ENCODE peak calls at places on chromosomes 1 and 21, in nine cellular contexts. M, B, E, O, S, A, W, C and J are unnamed samples.

GRCh38 chr1:6168947-6169586 is 11.1 kb downstream of the CHD5 start:
- DNase-seq in A (no peak), S (no peak), B (no peak), W (no peak), C (no peak), O (no peak), M (no peak), E (no peak), J (peak; percentile 30)

GRCh38 chr21:39696620-39697019 is 48.4 kb upstream of the IGSF5 start:
- DNase-seq in S (peak; percentile 83), B (peak; percentile 50), M (no peak), E (no peak), W (no peak), A (no peak), C (no peak), O (no peak), J (no peak)

GRCh38 chr1:209416009-209416408 is 167.5 kb upstream of the CAMK1G start:
- DNase-seq in O (peak; percentile 42), A (no peak), B (no peak), M (no peak), W (peak; percentile 81), S (no peak), E (peak; percentile 85), C (no peak), J (no peak)

GRCh38 chr1:49226758-49227157 is 450.1 kb upstream of the BEND5 start:
- DNase-seq in C (no peak), W (no peak), B (no peak), A (no peak), M (no peak), O (no peak), S (no peak), E (no peak), J (no peak)

GRCh38 chr1:218369688-218370511 is 24.8 kb downstream of the TGFB2 start:
- DNase-seq in E (peak; percentile 86), C (no peak), M (no peak), A (no peak), W (no peak), B (no peak), S (no peak), O (no peak), J (no peak)

GRCh38 chr21:28375708-28376385 is 616.8 kb downstream of the LTN1 start:
- DNase-seq in W (no peak), M (no peak), O (peak; percentile 21), B (no peak), A (peak; percentile 78), E (peak; percentile 77), S (no peak), C (no peak), J (no peak)

GRCh38 chr1:215863796-215864195 is 296.7 kb downstream of the KCTD3 start:
- DNase-seq in O (no peak), B (no peak), E (no peak), W (no peak), M (no peak), A (no peak), S (no peak), C (no peak), J (no peak)

GRCh38 chr1:181482521-181483083 is 715 bp upstream of the CACNA1E start:
- DNase-seq in E (peak; percentile 0), O (no peak), M (no peak), W (no peak), S (no peak), A (no peak), C (peak; percentile 20), B (peak; percentile 11), J (peak; percentile 69)

GRCh38 chr21:42520628-42521253 is 7.1 kb downstream of the SLC37A1 start:
- DNase-seq in O (no peak), S (no peak), A (no peak), C (no peak), W (no peak), E (no peak), M (no peak), B (no peak), J (no peak)

GRCh38 chr21:42232176-42232825 is 13.4 kb downstream of the ABCG1 start:
- DNase-seq in C (no peak), M (peak; percentile 47), W (no peak), O (no peak), A (no peak), B (no peak), E (no peak), S (no peak), J (peak; percentile 26)

GRCh38 chr1:62068978-62069377 is 125.7 kb upstream of the L1TD1 start:
- DNase-seq in S (no peak), O (no peak), W (no peak), A (no peak), M (no peak), E (peak; percentile 17), B (no peak), C (no peak), J (no peak)

GRCh38 chr1:91693542-91693941 is 192.4 kb downstream of the TGFBR3 start:
- DNase-seq in S (peak; percentile 78), E (peak; percentile 61), W (no peak), M (no peak), C (peak; percentile 51), B (no peak), O (no peak), A (no peak), J (no peak)

GRCh38 chr1:38050397-38051141 is 4.0 kb upstream of the POU3F1 start:
- DNase-seq in C (no peak), W (no peak), M (no peak), A (no peak), O (no peak), B (no peak), E (peak; percentile 23), S (no peak), J (no peak)

GRCh38 chr1:213892471-213892870 is 95.3 kb upstream of the PROX1 start:
- DNase-seq in S (no peak), B (no peak), W (no peak), A (no peak), M (no peak), O (no peak), E (no peak), C (no peak), J (no peak)

GRCh38 chr1:118264326-118264725 is 79.3 kb upstream of the SPAG17 start:
- DNase-seq in O (no peak), C (no peak), A (no peak), W (no peak), S (no peak), M (no peak), E (no peak), B (no peak), J (no peak)

GRCh38 chr1:42456010-42456753 is at the start of the genes PPCS and ZMYND12:
- DNase-seq in S (peak; percentile 83), O (peak; percentile 33), A (peak; percentile 88), M (peak; percentile 95), W (peak; percentile 90), B (peak; percentile 90), C (peak; percentile 83), E (peak; percentile 76), J (peak; percentile 95)

GRCh38 chr1:41536296-41536695 is 51.8 kb upstream of the EDN2 start:
- DNase-seq in M (no peak), O (no peak), B (peak; percentile 6), C (no peak), E (no peak), S (no peak), W (no peak), A (no peak), J (peak; percentile 7)

GRCh38 chr1:18676431-18676830 is 45.8 kb downstream of the PAX7 start:
- DNase-seq in C (no peak), A (no peak), S (no peak), O (no peak), B (no peak), W (no peak), M (no peak), E (no peak), J (no peak)
- H3K4me3 ChIP-seq in C (no peak overlapping the region), A (no peak overlapping the region), S (no peak overlapping the region), O (no peak overlapping the region), B (no peak overlapping the region), W (no peak overlapping the region), M (no peak overlapping the region), E (no peak overlapping the region), J (no peak overlapping the region)

GRCh38 chr21:31555741-31556191 is 103.7 kb upstream of the SOD1 start:
- DNase-seq in M (no peak), S (no peak), B (no peak), E (no peak), O (no peak), W (no peak), C (no peak), A (no peak), J (no peak)
- H3K27ac ChIP-seq in M (no peak overlapping the region), S (no peak overlapping the region), B (no peak overlapping the region), E (no peak overlapping the region), O (no peak overlapping the region), W (no peak overlapping the region), C (no peak overlapping the region), A (no peak overlapping the region), J (no peak overlapping the region)

DNA sequence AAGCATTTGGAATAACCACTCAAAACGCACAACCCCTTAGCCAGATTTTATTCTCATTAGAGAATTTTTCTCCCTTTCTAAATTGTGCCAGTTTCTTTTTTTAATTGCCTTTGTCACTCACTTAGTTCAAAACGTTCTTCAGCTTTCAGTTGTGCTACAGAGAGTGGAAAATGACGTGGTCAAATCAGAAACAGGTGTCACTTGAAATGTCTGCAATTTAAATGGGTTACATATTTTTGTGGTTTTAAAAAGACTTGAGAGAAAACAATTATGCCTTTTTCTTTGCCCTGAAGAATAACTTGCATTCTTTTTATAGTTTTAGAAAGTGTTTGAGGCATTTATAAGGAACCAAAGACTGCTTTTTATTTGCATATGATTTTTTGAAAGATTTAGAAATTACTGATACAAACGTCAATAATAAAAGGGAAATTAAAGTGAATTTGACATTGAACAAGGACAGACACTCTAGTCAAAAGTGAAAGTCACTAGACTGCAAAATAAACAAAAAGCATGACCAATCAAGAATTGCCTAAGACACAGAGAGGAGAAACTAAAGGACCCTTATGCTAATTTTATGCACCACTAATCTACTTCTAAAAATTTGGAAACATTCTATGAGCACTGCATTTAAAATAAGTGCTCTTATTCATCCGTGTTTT is 191.0 kb downstream of the TPR start:
- DNase-seq in M (no peak), O (no peak), S (no peak), W (no peak), C (no peak), B (no peak), A (no peak), E (no peak), J (no peak)
- H3K4me3 ChIP-seq in M (no peak overlapping the region), O (no peak overlapping the region), S (no peak overlapping the region), W (no peak overlapping the region), C (no peak overlapping the region), B (no peak overlapping the region), A (no peak overlapping the region), E (no peak overlapping the region), J (peak overlapping the region; percentile 9)

GRCh38 chr1:158002630-158003408 is 9.4 kb downstream of the KIRREL1 start:
- DNase-seq in W (no peak), E (peak; percentile 61), O (no peak), B (no peak), S (no peak), M (no peak), A (no peak), C (no peak), J (no peak)

GRCh38 chr1:158003409-158003805 is 10.0 kb downstream of the KIRREL1 start:
- DNase-seq in A (no peak), O (no peak), S (no peak), M (no peak), E (peak; percentile 60), B (no peak), W (no peak), C (no peak), J (no peak)

GRCh38 chr1:158007180-158007579 is 13.7 kb downstream of the KIRREL1 start:
- DNase-seq in W (no peak), B (no peak), M (no peak), E (no peak), O (no peak), A (no peak), S (no peak), C (no peak), J (no peak)

GRCh38 chr1:158005249-158005648 is 11.8 kb downstream of the KIRREL1 start:
- DNase-seq in E (no peak), O (no peak), C (no peak), W (no peak), M (no peak), B (no peak), A (no peak), S (no peak), J (no peak)

GRCh38 chr1:158002022-158002629 is 8.7 kb downstream of the KIRREL1 start:
- DNase-seq in B (no peak), A (peak; percentile 20), C (no peak), M (no peak), O (no peak), S (no peak), W (no peak), E (peak; percentile 51), J (no peak)
- H3K27ac ChIP-seq in B (peak overlapping the region; percentile 54), A (no peak overlapping the region), C (peak overlapping the region; percentile 4), M (no peak overlapping the region), O (peak overlapping the region; percentile 85), S (no peak overlapping the region), W (no peak overlapping the region), E (peak overlapping the region; percentile 93), J (peak overlapping the region; percentile 28)